ENCODE peak calls at places on chromosomes 13 and 19, in eight cellular contexts. C is tibial nerve, U is heart right ventricle, F is colonic mucosa, H is upper lobe of left lung, M is GM23338, Y is Peyer's patch, O is fibroblast of lung. L is an unnamed sample.

GRCh38 chr19:16325161-16325527 is 518 bp downstream of the KLF2 start:
- DNase-seq in M (peak; percentile 71), H (peak; percentile 55), U (no peak), F (peak; percentile 44), Y (peak; percentile 62), O (no peak), C (no peak), L (no peak)

GRCh38 chr19:38375098-38375493 is 725 bp downstream of the PSMD8 start:
- DNase-seq in Y (no peak), M (no peak), F (no peak), U (no peak), C (no peak), H (no peak), O (no peak), L (no peak)

GRCh38 chr19:21580818-21581217 is 75.4 kb downstream of the ZNF429 start:
- DNase-seq in O (no peak), Y (no peak), M (no peak), U (no peak), C (no peak), F (no peak), H (no peak), L (no peak)

GRCh38 chr13:49927755-49928154 is 8.4 kb downstream of the SPRYD7 start:
- DNase-seq in F (no peak), C (no peak), O (peak; percentile 98), M (no peak), Y (no peak), H (no peak), U (no peak), L (peak; percentile 57)

GRCh38 chr19:41311072-41311471 is 1.1 kb downstream of the CCDC97 start:
- DNase-seq in M (no peak), C (no peak), H (no peak), F (no peak), Y (no peak), O (no peak), U (no peak), L (no peak)

GRCh38 chr13:32126298-32126697 is 94.7 kb downstream of the FRY start:
- DNase-seq in O (peak; percentile 3), M (no peak), Y (no peak), C (no peak), U (no peak), F (no peak), H (no peak), L (no peak)

GRCh38 chr13:52954838-52955237 is 73.8 kb upstream of the OLFM4 start:
- DNase-seq in M (peak; percentile 52), U (no peak), H (no peak), F (no peak), O (no peak), Y (no peak), C (no peak), L (no peak)

GRCh38 chr19:52188822-52189744 is 769 bp upstream of the PPP2R1A start:
- DNase-seq in U (no peak), O (no peak), M (peak; percentile 66), C (no peak), F (peak; percentile 59), H (no peak), Y (no peak), L (peak; percentile 60)

GRCh38 chr13:110137677-110138008 is 169.3 kb downstream of the COL4A1 start:
- DNase-seq in F (peak; percentile 36), U (peak; percentile 71), M (no peak), H (peak; percentile 66), C (no peak), O (no peak), Y (no peak), L (peak; percentile 56)

GRCh38 chr13:49308104-49308875 is 60.6 kb downstream of the CDADC1 start:
- DNase-seq in U (peak; percentile 74), H (peak; percentile 72), Y (no peak), F (peak; percentile 63), C (peak; percentile 83), M (no peak), O (peak; percentile 55), L (peak; percentile 22)

GRCh38 chr13:33284916-33285315 is 639 bp downstream of the STARD13 start:
- DNase-seq in F (no peak), U (no peak), C (no peak), M (no peak), O (peak; percentile 50), Y (no peak), H (no peak), L (peak; percentile 27)

GRCh38 chr19:45451181-45451849 is 16.5 kb upstream of the FOSB start:
- DNase-seq in M (peak; percentile 53), F (peak; percentile 50), H (no peak), O (peak; percentile 89), U (no peak), C (no peak), Y (peak; percentile 51), L (peak; percentile 86)

GRCh38 chr13:102642475-102642874 is 45.7 kb downstream of the TPP2 start:
- DNase-seq in H (peak; percentile 73), Y (no peak), O (peak; percentile 31), U (peak; percentile 54), C (no peak), M (no peak), F (peak; percentile 23), L (no peak)

GRCh38 chr19:47227347-47228167 is 3.4 kb downstream of the BBC3 start:
- DNase-seq in O (peak; percentile 92), H (peak; percentile 97), F (peak; percentile 91), C (peak; percentile 79), U (peak; percentile 94), M (peak; percentile 100), Y (peak; percentile 77), L (peak; percentile 90)

DNA sequence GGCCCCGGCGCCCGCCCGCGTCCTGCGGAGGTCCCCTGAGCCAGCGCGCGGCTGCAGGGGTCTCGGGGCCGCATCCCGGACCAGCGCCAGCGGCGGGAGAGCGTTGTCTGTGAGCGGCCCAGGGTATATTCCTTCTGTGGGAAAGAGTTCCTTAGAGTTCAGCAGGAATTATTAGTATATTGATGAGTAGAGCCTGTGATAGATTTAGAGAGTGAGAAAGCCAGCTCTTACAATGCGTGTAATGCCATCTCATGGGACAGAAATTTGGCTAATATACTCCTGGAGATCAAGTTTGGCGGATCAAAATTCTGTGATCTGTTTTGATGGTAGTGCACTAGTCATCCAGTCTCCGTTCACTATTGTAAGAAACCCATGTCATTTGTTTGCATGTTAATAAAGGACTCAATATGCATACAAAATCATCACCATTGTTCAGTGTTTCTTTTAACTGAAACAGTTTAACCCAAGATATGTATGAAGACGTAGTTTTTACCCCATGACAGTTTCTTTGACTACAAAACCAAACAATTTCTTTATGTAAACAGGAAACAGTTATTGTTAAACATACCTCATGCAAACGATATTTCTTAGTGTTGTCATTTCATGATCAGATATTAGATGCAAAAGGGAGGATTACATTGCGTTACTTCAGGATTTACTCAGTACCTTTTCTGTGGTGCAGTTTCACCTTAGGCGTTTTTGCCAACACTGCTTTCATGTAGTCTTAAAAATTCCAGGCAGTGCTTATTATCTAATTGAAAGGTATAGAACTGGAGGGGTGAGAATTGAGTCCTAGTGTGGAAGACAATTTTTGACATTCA is 9.9 kb downstream of the TNFRSF19 start:
- DNase-seq in H (no peak), O (no peak), F (no peak), Y (no peak), M (peak; percentile 46), C (no peak), U (no peak), L (no peak)
- H3K27ac ChIP-seq in H (peak overlapping the region; percentile 84), O (peak overlapping the region; percentile 58), F (no peak overlapping the region), Y (no peak overlapping the region), M (no peak overlapping the region), C (peak overlapping the region; percentile 80), U (peak overlapping the region; percentile 57), L (peak overlapping the region; percentile 83)

DNA sequence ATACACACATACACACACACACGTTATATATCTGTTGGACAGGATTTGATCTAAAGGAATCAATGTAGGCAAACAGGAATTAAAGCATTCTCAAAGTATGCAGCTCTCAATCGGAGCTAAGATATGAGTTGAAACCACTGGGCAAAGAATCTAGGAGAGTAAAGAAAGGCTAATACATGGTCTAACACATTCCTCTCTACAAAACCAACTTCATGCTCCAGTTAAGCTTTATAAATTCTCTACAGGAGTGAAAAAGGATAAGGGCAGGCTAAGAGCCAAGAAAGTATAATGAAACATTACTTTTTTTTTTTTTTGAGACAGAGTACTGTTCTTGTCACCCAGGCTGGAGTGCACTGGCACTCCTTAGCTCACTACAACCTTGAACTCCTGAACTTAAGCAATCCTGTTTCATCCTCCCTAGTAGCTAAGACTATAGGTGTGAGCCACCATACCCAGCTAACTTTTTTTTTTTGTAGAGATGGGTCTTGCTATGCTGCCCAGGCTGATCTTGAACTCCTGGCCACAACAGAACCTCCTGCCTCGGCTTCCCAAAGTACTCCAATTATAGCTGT is 10.6 kb downstream of the FBXL3 start:
- DNase-seq in F (no peak), C (no peak), H (no peak), U (no peak), O (peak; percentile 41), Y (no peak), M (no peak), L (no peak)
- TF ChIP-seq CTCF in F (no peak), C (no peak), H (no peak), U (no peak), O (no peak), Y (no peak), M (no peak), L (no peak)

DNA sequence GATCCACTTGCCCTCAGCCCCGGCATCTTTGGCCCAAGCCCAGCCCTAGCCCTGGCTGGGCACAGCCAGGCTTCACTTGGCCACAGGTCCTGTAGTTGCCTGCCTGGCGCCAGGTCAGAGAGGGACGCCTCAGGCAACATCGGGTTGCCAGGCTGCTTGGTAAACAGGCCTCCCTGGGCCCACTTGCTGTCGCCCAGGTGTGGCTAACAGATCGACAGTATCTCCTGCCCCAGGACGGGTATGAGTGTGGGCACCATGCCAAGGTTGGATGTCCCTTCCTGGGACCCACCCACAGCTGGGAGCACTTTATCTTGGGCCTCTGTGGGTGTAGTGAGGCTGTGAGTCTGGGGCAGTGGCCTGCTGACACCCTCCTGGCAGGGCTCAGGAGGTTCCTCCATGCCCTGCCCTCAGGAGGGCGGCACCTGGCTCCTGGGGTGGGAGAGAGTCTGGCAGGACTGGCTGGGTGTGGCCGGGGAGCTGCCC is 27.9 kb downstream of the CARM1 start:
- DNase-seq in F (peak; percentile 93), H (peak; percentile 64), U (peak; percentile 54), C (no peak), M (no peak), O (no peak), Y (no peak), L (no peak)
- H3K4me3 ChIP-seq in F (no peak overlapping the region), H (no peak overlapping the region), U (no peak overlapping the region), C (no peak overlapping the region), M (no peak overlapping the region), O (no peak overlapping the region), Y (no peak overlapping the region), L (no peak overlapping the region)

GRCh38 chr19:48794291-48794690 is 16.5 kb downstream of the BCAT2 start:
- DNase-seq in H (no peak), Y (no peak), C (no peak), O (no peak), F (no peak), M (no peak), U (no peak), L (no peak)

GRCh38 chr19:48795055-48795854 is 15.6 kb downstream of the BCAT2 start:
- DNase-seq in H (peak; percentile 96), U (peak; percentile 95), M (peak; percentile 98), F (peak; percentile 92), Y (peak; percentile 90), O (peak; percentile 93), C (peak; percentile 81), L (peak; percentile 93)

GRCh38 chr19:48796468-48797083 is 14.3 kb downstream of the BCAT2 start:
- DNase-seq in M (no peak), C (no peak), U (no peak), Y (no peak), F (no peak), O (no peak), H (no peak), L (no peak)

GRCh38 chr19:48797103-48797502 is 13.7 kb downstream of the BCAT2 start:
- DNase-seq in H (no peak), O (no peak), C (no peak), F (no peak), Y (no peak), U (no peak), M (no peak), L (no peak)

GRCh38 chr19:48795855-48796142 is 15.0 kb downstream of the BCAT2 start:
- DNase-seq in C (no peak), Y (no peak), O (no peak), U (peak; percentile 53), H (no peak), F (peak; percentile 50), M (no peak), L (no peak)
- H3K27ac ChIP-seq in C (peak overlapping the region; percentile 95), Y (peak overlapping the region; percentile 87), O (peak overlapping the region; percentile 9), U (peak overlapping the region; percentile 81), H (peak overlapping the region; percentile 79), F (peak overlapping the region; percentile 34), M (no peak overlapping the region), L (no peak overlapping the region)

L was measured in brain microvascular endothelial cell.